ENCODE peak calls at places on chromosomes 12 and 14, in nine cellular contexts. E is hepatocyte; B is HFFc6; S is hippocampal formation; F is stimulated activated CD8-positive, alpha-beta memory T cell treated with anti-CD3 and anti-CD28 coated beads, Interleukin-2, amount 100 ng/mL, for 1 hour; I is mammary epithelial cell; A is mucosa of descending colon; K is activated T-helper 9 cell treated with anti-CD3 and anti-CD28 coated beads, Interleukin-2, amount 50 U/mL, for 16 hours; M is anterior cingulate cortex. G is an unnamed sample.
A peak's percentile ranks its signal among the peaks of the same experiment; 100 is the strongest.

GRCh38 chr14:29814153-29815057 is 113.2 kb downstream of the PRKD1 start:
- DNase-seq in E (no peak), B (no peak), S (peak; percentile 64), F (no peak), I (no peak), A (no peak), K (no peak), M (peak; percentile 52), G (no peak)

GRCh38 chr14:51004801-51005526 is 60.7 kb upstream of the PYGL start:
- DNase-seq in E (peak; percentile 47), B (no peak), S (no peak), F (no peak), I (peak; percentile 73), A (no peak), K (no peak), M (no peak), G (peak; percentile 43)

GRCh38 chr14:25111061-25111601 is 61.2 kb upstream of the STXBP6 start:
- DNase-seq in E (peak; percentile 82), B (peak; percentile 100), S (peak; percentile 12), F (no peak), I (peak; percentile 89), A (no peak), K (no peak), M (no peak), G (no peak)

GRCh38 chr14:41830679-41831078 is 224.0 kb downstream of the LRFN5 start:
- DNase-seq in E (peak; percentile 22), B (no peak), S (no peak), F (no peak), I (peak; percentile 60), A (peak; percentile 5), K (no peak), M (no peak), G (peak; percentile 70)

GRCh38 chr12:6765634-6766581 is at the start of gene PTMS:
- DNase-seq in E (peak; percentile 91), B (peak; percentile 82), S (no peak), F (no peak), I (peak; percentile 91), A (peak; percentile 68), K (no peak), M (peak; percentile 65), G (peak; percentile 96)

GRCh38 chr14:71021347-71022014 is 114.2 kb downstream of the PCNX1 start:
- DNase-seq in E (no peak), B (peak; percentile 90), S (no peak), F (no peak), I (peak; percentile 87), A (no peak), K (no peak), M (no peak), G (peak; percentile 29)

GRCh38 chr12:131808744-131809371 is 19.3 kb upstream of the MMP17 start:
- DNase-seq in E (no peak), B (no peak), S (no peak), F (no peak), I (no peak), A (no peak), K (peak; percentile 22), M (no peak), G (no peak)

GRCh38 chr12:132622437-132623071 is 4.0 kb downstream of the P2RX2 start:
- DNase-seq in E (no peak), B (peak; percentile 37), S (no peak), F (no peak), I (no peak), A (no peak), K (no peak), M (no peak), G (no peak)

GRCh38 chr12:104643921-104644669 is 187.3 kb downstream of the CHST11 start:
- DNase-seq in E (no peak), B (no peak), S (no peak), F (no peak), I (no peak), A (peak; percentile 30), K (no peak), M (no peak), G (peak; percentile 34)

GRCh38 chr12:29671742-29672141 is 112.0 kb downstream of the TMTC1 start:
- DNase-seq in E (no peak), B (no peak), S (no peak), F (no peak), I (no peak), A (no peak), K (no peak), M (no peak), G (no peak)

GRCh38 chr12:87930033-87930432 is 99.2 kb downstream of the C12orf50 start:
- DNase-seq in E (no peak), B (no peak), S (no peak), F (no peak), I (peak; percentile 25), A (no peak), K (no peak), M (no peak), G (peak; percentile 56)

GRCh38 chr12:80282761-80283160 is 161.3 kb upstream of the PTPRQ start:
- DNase-seq in E (no peak), B (no peak), S (no peak), F (no peak), I (peak; percentile 11), A (no peak), K (no peak), M (no peak), G (no peak)

GRCh38 chr12:52203126-52203921 is 11.5 kb upstream of the KRT80 start:
- DNase-seq in E (peak; percentile 73), B (peak; percentile 95), S (no peak), F (no peak), I (peak; percentile 87), A (peak; percentile 86), K (no peak), M (no peak), G (peak; percentile 68)

GRCh38 chr14:56855891-56856461 is 45.7 kb upstream of the OTX2 start:
- DNase-seq in E (peak; percentile 38), B (no peak), S (peak; percentile 13), F (no peak), I (no peak), A (peak; percentile 70), K (no peak), M (peak; percentile 2), G (no peak)